ENCODE peak calls at places on chromosomes 11 and 22, in ten cellular contexts. One of them, this sample, is unnamed.

GRCh38 chr11:8234425-8234821 is 29.3 kb downstream of the LMO1 start:
- DNase-seq in spleen: peak; percentile 68
- DNase-seq in left ventricle myocardium inferior: no peak
- DNase-seq in brain microvascular endothelial cell: no peak
- DNase-seq in GM23338: peak; percentile 53
- DNase-seq in MM.1S: no peak
- DNase-seq in A549: peak; percentile 86
- DNase-seq in WTC11: no peak
- DNase-seq in keratinocyte: no peak
- DNase-seq in neural progenitor cell: no peak
- DNase-seq in this sample: peak; percentile 25

GRCh38 chr11:126421243-126421642 is 65.8 kb downstream of the ST3GAL4 start:
- DNase-seq in spleen: peak; percentile 75
- DNase-seq in left ventricle myocardium inferior: no peak
- DNase-seq in brain microvascular endothelial cell: no peak
- DNase-seq in GM23338: no peak
- DNase-seq in MM.1S: no peak
- DNase-seq in A549: no peak
- DNase-seq in WTC11: no peak
- DNase-seq in keratinocyte: no peak
- DNase-seq in neural progenitor cell: no peak
- DNase-seq in this sample: no peak

GRCh38 chr22:46734830-46735453 is 3.1 kb downstream of the CERK start:
- DNase-seq in spleen: peak; percentile 93
- DNase-seq in left ventricle myocardium inferior: no peak
- DNase-seq in brain microvascular endothelial cell: no peak
- DNase-seq in GM23338: no peak
- DNase-seq in MM.1S: no peak
- DNase-seq in A549: no peak
- DNase-seq in WTC11: no peak
- DNase-seq in keratinocyte: no peak
- DNase-seq in neural progenitor cell: no peak
- DNase-seq in this sample: no peak

GRCh38 chr11:133942594-133942993 is 14.2 kb downstream of the IGSF9B start:
- DNase-seq in spleen: no peak
- DNase-seq in left ventricle myocardium inferior: no peak
- DNase-seq in brain microvascular endothelial cell: no peak
- DNase-seq in GM23338: no peak
- DNase-seq in MM.1S: no peak
- DNase-seq in A549: no peak
- DNase-seq in WTC11: no peak
- DNase-seq in keratinocyte: no peak
- DNase-seq in neural progenitor cell: no peak
- DNase-seq in this sample: no peak

GRCh38 chr11:117752721-117753237 is 44.2 kb downstream of the DSCAML1 start:
- DNase-seq in spleen: peak; percentile 28
- DNase-seq in left ventricle myocardium inferior: no peak
- DNase-seq in brain microvascular endothelial cell: no peak
- DNase-seq in GM23338: no peak
- DNase-seq in MM.1S: no peak
- DNase-seq in A549: no peak
- DNase-seq in WTC11: no peak
- DNase-seq in keratinocyte: no peak
- DNase-seq in neural progenitor cell: peak; percentile 34
- DNase-seq in this sample: no peak

GRCh38 chr11:95108159-95108611 is 18.5 kb downstream of the ENDOD1 start:
- DNase-seq in spleen: peak; percentile 81
- DNase-seq in left ventricle myocardium inferior: peak; percentile 24
- DNase-seq in brain microvascular endothelial cell: peak; percentile 83
- DNase-seq in GM23338: no peak
- DNase-seq in MM.1S: no peak
- DNase-seq in A549: no peak
- DNase-seq in WTC11: no peak
- DNase-seq in keratinocyte: no peak
- DNase-seq in neural progenitor cell: peak; percentile 5
- DNase-seq in this sample: peak; percentile 80

GRCh38 chr22:29108137-29108536 is 35.3 kb downstream of the KREMEN1 start:
- DNase-seq in spleen: no peak
- DNase-seq in left ventricle myocardium inferior: no peak
- DNase-seq in brain microvascular endothelial cell: no peak
- DNase-seq in GM23338: no peak
- DNase-seq in MM.1S: no peak
- DNase-seq in A549: peak; percentile 25
- DNase-seq in WTC11: no peak
- DNase-seq in keratinocyte: peak; percentile 15
- DNase-seq in neural progenitor cell: no peak
- DNase-seq in this sample: no peak

GRCh38 chr22:33496112-33496511 is 424.2 kb downstream of the LARGE1 start:
- DNase-seq in spleen: no peak
- DNase-seq in left ventricle myocardium inferior: no peak
- DNase-seq in brain microvascular endothelial cell: no peak
- DNase-seq in GM23338: no peak
- DNase-seq in MM.1S: no peak
- DNase-seq in A549: no peak
- DNase-seq in WTC11: no peak
- DNase-seq in keratinocyte: no peak
- DNase-seq in neural progenitor cell: no peak
- DNase-seq in this sample: no peak

GRCh38 chr11:112797653-112798293 is 163.4 kb upstream of the NCAM1 start:
- DNase-seq in spleen: no peak
- DNase-seq in left ventricle myocardium inferior: no peak
- DNase-seq in brain microvascular endothelial cell: peak; percentile 12
- DNase-seq in GM23338: peak; percentile 70
- DNase-seq in MM.1S: peak; percentile 73
- DNase-seq in A549: no peak
- DNase-seq in WTC11: peak; percentile 76
- DNase-seq in keratinocyte: no peak
- DNase-seq in neural progenitor cell: peak; percentile 58
- DNase-seq in this sample: no peak

GRCh38 chr22:29112680-29113079 is 39.8 kb downstream of the KREMEN1 start:
- DNase-seq in spleen: no peak
- DNase-seq in left ventricle myocardium inferior: no peak
- DNase-seq in brain microvascular endothelial cell: no peak
- DNase-seq in GM23338: no peak
- DNase-seq in MM.1S: no peak
- DNase-seq in A549: no peak
- DNase-seq in WTC11: no peak
- DNase-seq in keratinocyte: no peak
- DNase-seq in neural progenitor cell: no peak
- DNase-seq in this sample: no peak

GRCh38 chr11:131749100-131749499 is 378.7 kb downstream of the NTM start:
- DNase-seq in spleen: no peak
- DNase-seq in left ventricle myocardium inferior: no peak
- DNase-seq in brain microvascular endothelial cell: peak; percentile 98
- DNase-seq in GM23338: no peak
- DNase-seq in MM.1S: no peak
- DNase-seq in A549: no peak
- DNase-seq in WTC11: no peak
- DNase-seq in keratinocyte: no peak
- DNase-seq in neural progenitor cell: no peak
- DNase-seq in this sample: no peak

GRCh38 chr11:2402106-2402505 is 1.6 kb downstream of the TSSC4 start:
- DNase-seq in spleen: peak; percentile 86
- DNase-seq in left ventricle myocardium inferior: no peak
- DNase-seq in brain microvascular endothelial cell: no peak
- DNase-seq in GM23338: no peak
- DNase-seq in MM.1S: no peak
- DNase-seq in A549: no peak
- DNase-seq in WTC11: no peak
- DNase-seq in keratinocyte: no peak
- DNase-seq in neural progenitor cell: no peak
- DNase-seq in this sample: no peak

GRCh38 chr11:2400761-2401435 is 348 bp downstream of the TSSC4 start:
- DNase-seq in spleen: peak; percentile 91
- DNase-seq in left ventricle myocardium inferior: no peak
- DNase-seq in brain microvascular endothelial cell: no peak
- DNase-seq in GM23338: no peak
- DNase-seq in MM.1S: no peak
- DNase-seq in A549: no peak
- DNase-seq in WTC11: no peak
- DNase-seq in keratinocyte: no peak
- DNase-seq in neural progenitor cell: peak; percentile 29
- DNase-seq in this sample: no peak

GRCh38 chr11:2400069-2400760 is at the start of gene TSSC4:
- DNase-seq in spleen: peak; percentile 100
- DNase-seq in left ventricle myocardium inferior: peak; percentile 99
- DNase-seq in brain microvascular endothelial cell: peak; percentile 99
- DNase-seq in GM23338: peak; percentile 100
- DNase-seq in MM.1S: peak; percentile 100
- DNase-seq in A549: peak; percentile 99
- DNase-seq in WTC11: peak; percentile 98
- DNase-seq in keratinocyte: peak; percentile 99
- DNase-seq in neural progenitor cell: peak; percentile 100
- DNase-seq in this sample: peak; percentile 100

GRCh38 chr11:2402890-2403645 is 2.5 kb downstream of the TSSC4 start:
- DNase-seq in spleen: peak; percentile 84
- DNase-seq in left ventricle myocardium inferior: no peak
- DNase-seq in brain microvascular endothelial cell: no peak
- DNase-seq in GM23338: no peak
- DNase-seq in MM.1S: no peak
- DNase-seq in A549: no peak
- DNase-seq in WTC11: no peak
- DNase-seq in keratinocyte: no peak
- DNase-seq in neural progenitor cell: no peak
- DNase-seq in this sample: no peak

GRCh38 chr11:2401436-2401984 is 960 bp downstream of the TSSC4 start:
- DNase-seq in spleen: no peak
- DNase-seq in left ventricle myocardium inferior: no peak
- DNase-seq in brain microvascular endothelial cell: no peak
- DNase-seq in GM23338: no peak
- DNase-seq in MM.1S: no peak
- DNase-seq in A549: peak; percentile 31
- DNase-seq in WTC11: no peak
- DNase-seq in keratinocyte: no peak
- DNase-seq in neural progenitor cell: no peak
- DNase-seq in this sample: no peak
- TF ChIP-seq CTCF in spleen: no peak
- TF ChIP-seq CTCF in left ventricle myocardium inferior: no peak
- TF ChIP-seq CTCF in brain microvascular endothelial cell: no peak
- TF ChIP-seq CTCF in GM23338: peak; percentile 30
- TF ChIP-seq CTCF in MM.1S: peak; percentile 30
- TF ChIP-seq CTCF in A549: no peak
- TF ChIP-seq CTCF in WTC11: no peak
- TF ChIP-seq CTCF in keratinocyte: peak; percentile 54
- TF ChIP-seq CTCF in neural progenitor cell: no peak
- TF ChIP-seq CTCF in this sample: no peak

DNA sequence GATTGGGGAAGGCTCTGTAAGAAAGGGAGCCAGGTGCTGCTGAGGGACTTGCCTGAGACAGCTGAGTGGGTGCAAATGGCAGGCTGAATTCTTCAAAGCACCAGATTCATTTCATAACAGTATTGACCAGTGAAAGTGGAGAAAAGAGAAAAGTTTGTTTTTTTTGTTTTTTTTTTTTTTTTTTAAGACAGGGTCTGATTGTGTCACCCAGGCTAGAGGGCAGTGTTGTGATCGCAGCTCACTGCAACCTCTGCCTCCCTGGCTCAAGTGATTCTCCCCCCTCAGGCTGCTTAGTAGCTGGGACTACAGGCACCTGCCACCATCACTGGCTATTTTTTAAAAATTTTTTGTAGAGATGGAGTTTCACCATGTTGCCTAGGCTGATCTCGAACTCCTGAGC is 494.0 kb downstream of the MIAT start:
- DNase-seq in spleen: no peak
- DNase-seq in left ventricle myocardium inferior: no peak
- DNase-seq in brain microvascular endothelial cell: no peak
- DNase-seq in GM23338: peak; percentile 44
- DNase-seq in MM.1S: no peak
- DNase-seq in A549: no peak
- DNase-seq in WTC11: no peak
- DNase-seq in keratinocyte: no peak
- DNase-seq in neural progenitor cell: peak; percentile 46
- DNase-seq in this sample: no peak
- TF ChIP-seq CTCF in spleen: no peak
- TF ChIP-seq CTCF in left ventricle myocardium inferior: no peak
- TF ChIP-seq CTCF in brain microvascular endothelial cell: peak; percentile 34
- TF ChIP-seq CTCF in GM23338: peak; percentile 34
- TF ChIP-seq CTCF in MM.1S: no peak
- TF ChIP-seq CTCF in A549: no peak
- TF ChIP-seq CTCF in WTC11: no peak
- TF ChIP-seq CTCF in keratinocyte: peak; percentile 29
- TF ChIP-seq CTCF in neural progenitor cell: peak; percentile 26
- TF ChIP-seq CTCF in this sample: no peak

GRCh38 chr11:99117603-99118002 is 96.9 kb downstream of the CNTN5 start:
- DNase-seq in spleen: no peak
- DNase-seq in left ventricle myocardium inferior: no peak
- DNase-seq in brain microvascular endothelial cell: no peak
- DNase-seq in GM23338: peak; percentile 14
- DNase-seq in MM.1S: no peak
- DNase-seq in A549: no peak
- DNase-seq in WTC11: no peak
- DNase-seq in keratinocyte: no peak
- DNase-seq in neural progenitor cell: no peak
- DNase-seq in this sample: no peak
- TF ChIP-seq CTCF in spleen: no peak
- TF ChIP-seq CTCF in left ventricle myocardium inferior: no peak
- TF ChIP-seq CTCF in brain microvascular endothelial cell: peak; percentile 2
- TF ChIP-seq CTCF in GM23338: peak; percentile 22
- TF ChIP-seq CTCF in MM.1S: no peak
- TF ChIP-seq CTCF in A549: no peak
- TF ChIP-seq CTCF in WTC11: no peak
- TF ChIP-seq CTCF in keratinocyte: no peak
- TF ChIP-seq CTCF in neural progenitor cell: peak; percentile 15
- TF ChIP-seq CTCF in this sample: no peak

GRCh38 chr22:24437091-24437490 is 9.7 kb downstream of the ADORA2A start:
- DNase-seq in spleen: no peak
- DNase-seq in left ventricle myocardium inferior: no peak
- DNase-seq in brain microvascular endothelial cell: no peak
- DNase-seq in GM23338: no peak
- DNase-seq in MM.1S: no peak
- DNase-seq in A549: no peak
- DNase-seq in WTC11: no peak
- DNase-seq in keratinocyte: no peak
- DNase-seq in neural progenitor cell: no peak
- DNase-seq in this sample: no peak

GRCh38 chr22:24435861-24436351 is 8.5 kb downstream of the ADORA2A start:
- DNase-seq in spleen: peak; percentile 75
- DNase-seq in left ventricle myocardium inferior: no peak
- DNase-seq in brain microvascular endothelial cell: peak; percentile 27
- DNase-seq in GM23338: no peak
- DNase-seq in MM.1S: no peak
- DNase-seq in A549: no peak
- DNase-seq in WTC11: no peak
- DNase-seq in keratinocyte: no peak
- DNase-seq in neural progenitor cell: no peak
- DNase-seq in this sample: peak; percentile 39

GRCh38 chr22:24436553-24436952 is 9.2 kb downstream of the ADORA2A start:
- DNase-seq in spleen: peak; percentile 73
- DNase-seq in left ventricle myocardium inferior: no peak
- DNase-seq in brain microvascular endothelial cell: no peak
- DNase-seq in GM23338: no peak
- DNase-seq in MM.1S: no peak
- DNase-seq in A549: no peak
- DNase-seq in WTC11: no peak
- DNase-seq in keratinocyte: no peak
- DNase-seq in neural progenitor cell: no peak
- DNase-seq in this sample: no peak

GRCh38 chr22:24440270-24440717 is 12.9 kb downstream of the ADORA2A start:
- DNase-seq in spleen: peak; percentile 83
- DNase-seq in left ventricle myocardium inferior: no peak
- DNase-seq in brain microvascular endothelial cell: no peak
- DNase-seq in GM23338: no peak
- DNase-seq in MM.1S: no peak
- DNase-seq in A549: no peak
- DNase-seq in WTC11: no peak
- DNase-seq in keratinocyte: no peak
- DNase-seq in neural progenitor cell: no peak
- DNase-seq in this sample: no peak

GRCh38 chr22:24437820-24438328 is 10.5 kb downstream of the ADORA2A start:
- DNase-seq in spleen: peak; percentile 87
- DNase-seq in left ventricle myocardium inferior: no peak
- DNase-seq in brain microvascular endothelial cell: no peak
- DNase-seq in GM23338: no peak
- DNase-seq in MM.1S: peak; percentile 36
- DNase-seq in A549: no peak
- DNase-seq in WTC11: no peak
- DNase-seq in keratinocyte: no peak
- DNase-seq in neural progenitor cell: no peak
- DNase-seq in this sample: no peak
- TF ChIP-seq CTCF in spleen: no peak
- TF ChIP-seq CTCF in left ventricle myocardium inferior: no peak
- TF ChIP-seq CTCF in brain microvascular endothelial cell: peak; percentile 45
- TF ChIP-seq CTCF in GM23338: peak; percentile 40
- TF ChIP-seq CTCF in MM.1S: peak; percentile 40
- TF ChIP-seq CTCF in A549: peak; percentile 11
- TF ChIP-seq CTCF in WTC11: no peak
- TF ChIP-seq CTCF in keratinocyte: peak; percentile 49
- TF ChIP-seq CTCF in neural progenitor cell: peak; percentile 9
- TF ChIP-seq CTCF in this sample: no peak

This sample was measured in gastrocnemius medialis.